ENCODE peak calls at places on chromosome 19, in seven cellular contexts. Q, Z, A, M, L, V and H are unnamed samples.
A peak's percentile ranks its signal among the peaks of the same experiment; 100 is the strongest.

GRCh38 chr19:49326165-49326704 is 1.2 kb upstream of the SLC6A16 start:
- DNase-seq in M (no peak), Z (no peak), V (peak; percentile 91), Q (no peak), L (no peak), A (no peak), H (no peak)

GRCh38 chr19:36150586-36150985 is 1.7 kb downstream of the COX7A1 start:
- DNase-seq in Z (no peak), M (no peak), V (no peak), Q (no peak), A (no peak), L (no peak), H (no peak)

GRCh38 chr19:56076413-56076998 is 44.6 kb downstream of the ZNF787 start:
- DNase-seq in M (peak; percentile 45), L (peak; percentile 16), V (peak; percentile 61), Z (no peak), A (peak; percentile 42), Q (peak; percentile 58), H (peak; percentile 35)

GRCh38 chr19:5057860-5058259 is 88.9 kb downstream of the KDM4B start:
- DNase-seq in Q (no peak), V (peak; percentile 41), Z (no peak), M (peak; percentile 26), L (no peak), A (no peak), H (no peak)

GRCh38 chr19:8897106-8897505 is 64.9 kb downstream of the MBD3L1 start:
- DNase-seq in L (no peak), V (no peak), Q (no peak), Z (no peak), M (no peak), A (no peak), H (no peak)

GRCh38 chr19:55418185-55418584 is 10.6 kb upstream of the UBE2S start:
- DNase-seq in L (peak; percentile 61), A (peak; percentile 43), M (peak; percentile 84), Q (no peak), V (peak; percentile 76), Z (peak; percentile 52), H (no peak)

GRCh38 chr19:41860419-41861097 is 503 bp downstream of the RPS19 start:
- DNase-seq in Z (peak; percentile 53), Q (no peak), V (peak; percentile 46), M (peak; percentile 41), L (no peak), A (no peak), H (no peak)

GRCh38 chr19:19459099-19459498 is 53.6 kb downstream of the GATAD2A start:
- DNase-seq in A (no peak), L (no peak), Z (no peak), V (no peak), M (peak; percentile 44), Q (no peak), H (no peak)

GRCh38 chr19:17109962-17110598 is 34.5 kb downstream of the MYO9B start:
- DNase-seq in A (peak; percentile 60), Z (peak; percentile 88), L (no peak), M (no peak), V (no peak), Q (no peak), H (no peak)

GRCh38 chr19:49704888-49705642 is 14.1 kb downstream of the CPT1C start:
- DNase-seq in L (no peak), M (no peak), Z (no peak), A (no peak), Q (no peak), V (no peak), H (no peak)

GRCh38 chr19:50835785-50836542 is 2.6 kb upstream of the KLK15 start:
- DNase-seq in L (no peak), M (peak; percentile 31), A (peak; percentile 48), Z (peak; percentile 61), V (peak; percentile 65), Q (peak; percentile 46), H (peak; percentile 75)
- TF ChIP-seq CTCF in L (no peak), M (no peak), A (no peak), Z (no peak), V (no peak), Q (no peak), H (no peak)

GRCh38 chr19:39126312-39126561 is 651 bp downstream of the PAK4 start:
- DNase-seq in A (no peak), M (no peak), L (no peak), Z (no peak), Q (no peak), V (no peak), H (no peak)

GRCh38 chr19:39126593-39127187 is 1.1 kb downstream of the PAK4 start:
- DNase-seq in A (no peak), V (no peak), Q (no peak), L (no peak), Z (peak; percentile 54), M (peak; percentile 40), H (no peak)

GRCh38 chr19:39128511-39129079 is 3.0 kb downstream of the PAK4 start:
- DNase-seq in V (no peak), M (peak; percentile 39), Z (no peak), L (no peak), A (no peak), Q (no peak), H (no peak)

GRCh38 chr19:39129116-39129515 is 3.5 kb downstream of the PAK4 start:
- DNase-seq in M (no peak), A (no peak), L (no peak), Z (no peak), V (no peak), Q (no peak), H (no peak)

GRCh38 chr19:39127812-39128510 is 2.4 kb downstream of the PAK4 start:
- DNase-seq in A (no peak), Z (no peak), Q (no peak), L (no peak), M (peak; percentile 16), V (no peak), H (no peak)
- TF ChIP-seq CTCF in A (no peak), Z (no peak), Q (no peak), L (no peak), M (no peak), V (no peak), H (no peak)

DNA sequence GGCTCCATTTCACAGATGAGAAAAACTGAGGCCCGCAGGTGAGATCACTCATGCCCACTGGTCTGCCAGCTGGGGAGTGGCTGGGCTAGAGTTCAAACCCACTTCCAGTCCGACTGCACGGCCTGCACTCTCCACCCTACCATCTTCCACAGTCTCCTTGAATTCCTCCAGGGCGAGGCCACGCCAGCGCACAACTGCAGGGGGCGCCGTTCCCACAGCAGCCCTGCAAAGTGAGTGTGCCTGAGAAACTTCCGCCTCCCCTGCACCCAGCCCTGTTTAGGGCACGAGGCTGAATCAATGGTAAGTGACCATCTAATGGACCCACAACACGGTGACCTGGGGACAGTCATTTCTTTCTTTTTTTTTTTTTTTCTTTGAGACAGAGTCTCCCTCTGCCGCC is 829 bp upstream of the ATCAY start:
- DNase-seq in L (no peak), A (no peak), V (no peak), Z (no peak), M (no peak), Q (no peak), H (no peak)
- TF ChIP-seq CTCF in L (peak; percentile 29), A (no peak), V (peak; percentile 54), Z (no peak), M (no peak), Q (no peak), H (no peak)

DNA sequence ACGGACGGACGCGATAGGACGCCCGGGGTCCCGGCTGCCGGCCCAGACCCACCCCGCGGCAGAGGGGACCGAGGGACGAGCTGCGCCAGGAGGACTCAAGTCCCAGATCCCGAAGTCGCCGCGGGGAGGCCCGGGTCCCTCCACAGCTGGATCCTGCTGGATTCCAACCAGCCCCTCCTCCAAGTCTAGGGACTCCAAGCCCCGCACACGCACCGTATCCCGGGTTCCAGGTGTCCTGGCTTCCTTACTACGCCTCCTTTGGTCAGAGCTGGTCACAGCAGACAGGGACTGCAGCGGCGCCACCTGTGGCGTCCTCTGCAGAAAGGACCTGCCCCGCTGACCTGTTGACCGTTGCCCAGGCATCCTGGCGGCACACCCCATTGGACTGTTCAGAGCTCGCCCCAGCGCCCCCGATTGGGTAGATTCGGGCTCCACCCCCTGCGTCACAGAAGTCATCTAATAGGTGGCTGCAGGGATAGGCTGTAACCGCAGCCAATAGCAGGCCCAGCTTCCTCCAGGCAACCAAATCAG is 29.0 kb upstream of the ZNF709 start:
- DNase-seq in L (no peak), V (no peak), M (no peak), Z (no peak), A (peak; percentile 11), Q (no peak), H (no peak)
- TF ChIP-seq CTCF in L (no peak), V (no peak), M (no peak), Z (no peak), A (no peak), Q (no peak), H (no peak)